ENCODE peak calls at places on chromosomes 16 and 17, in five cellular contexts. R is tibial nerve, P is K562, U is esophagus squamous epithelium, N is left ventricle myocardium inferior. F is an unnamed sample. For H3K4me1, the result is how much of the 10 kb centered on the place peaks cover.

GRCh38 chr17:27529230-27529796 is 73.1 kb downstream of the KSR1 start:
- DNase-seq in N (no peak), P (peak), R (no peak), U (no peak), F (peak)

GRCh38 chr16:2954228-2954627 is 9.8 kb upstream of the KREMEN2 start:
- DNase-seq in R (no peak), U (no peak), N (no peak), P (no peak), F (no peak)

GRCh38 chr17:72937687-72938086 is 154.8 kb downstream of the SLC39A11 start:
- DNase-seq in R (no peak), N (no peak), P (no peak), U (no peak), F (no peak)

GRCh38 chr17:73855933-73856332 is 211.7 kb upstream of the SDK2 start:
- DNase-seq in R (no peak), N (no peak), P (no peak), U (no peak), F (no peak)

GRCh38 chr17:80034977-80035686 is 540 bp downstream of the TBC1D16 start:
- DNase-seq in P (no peak), R (no peak), N (no peak), U (no peak), F (peak)

GRCh38 chr17:26818736-26819135 is 475.2 kb upstream of the WSB1 start:
- DNase-seq in N (no peak), P (no peak), R (no peak), U (no peak), F (no peak)

GRCh38 chr16:31010539-31010938 is at the start of gene STX1B:
- DNase-seq in U (no peak), N (no peak), R (no peak), P (peak), F (no peak)

GRCh38 chr17:77212081-77212832 is 71.5 kb downstream of the SEC14L1 start:
- DNase-seq in R (no peak), N (no peak), U (no peak), P (no peak), F (no peak)

GRCh38 chr17:18990331-18990730 is 14.2 kb downstream of the FAM83G start:
- DNase-seq in N (no peak), R (no peak), P (no peak), U (no peak), F (no peak)

GRCh38 chr16:615122-615521 is 15.7 kb upstream of the WFIKKN1 start:
- DNase-seq in N (no peak), U (no peak), R (no peak), P (no peak), F (no peak)

GRCh38 chr17:77107506-77108433 is 33.0 kb upstream of the SEC14L1 start:
- DNase-seq in N (no peak), P (peak), R (no peak), U (no peak), F (no peak)

GRCh38 chr17:41659813-41660212 is 28.9 kb upstream of the EIF1 start:
- DNase-seq in P (no peak), U (no peak), R (no peak), N (no peak), F (no peak)

GRCh38 chr16:12411521-12411920 is 392.2 kb downstream of the CPPED1 start:
- DNase-seq in R (no peak), U (no peak), P (no peak), N (no peak), F (no peak)

GRCh38 chr17:58570758-58571157 is 56.3 kb upstream of the MTMR4 start:
- DNase-seq in N (no peak), R (no peak), U (no peak), P (no peak), F (no peak)

GRCh38 chr17:40463122-40463550 is 19.9 kb downstream of the IGFBP4 start:
- DNase-seq in R (no peak), N (no peak), P (no peak), U (no peak), F (no peak)

GRCh38 chr16:84308120-84308519 is 13.4 kb downstream of the WFDC1 start:
- DNase-seq in R (no peak), P (peak), U (no peak), N (peak), F (no peak)

GRCh38 chr16:57720142-57720575 is 15.4 kb upstream of the KATNB1 start:
- DNase-seq in R (no peak), N (no peak), U (no peak), P (peak), F (no peak)
- TF ChIP-seq CTCF in R (no peak), N (peak), U (peak), P (peak), F (peak)

GRCh38 chr16:89529097-89529496 is 20.9 kb downstream of the SPG7 start:
- DNase-seq in R (no peak), U (no peak), P (no peak), N (no peak), F (no peak)
- H3K4me1 ChIP-seq in R (under half), U (under half), P (under half), N (under half), F (under half)

GRCh38 chr16:54505479-54506247 is 219.1 kb upstream of the IRX3 start:
- DNase-seq in N (no peak), U (no peak), P (no peak), R (no peak), F (no peak)
- TF ChIP-seq CTCF in N (no peak), U (no peak), P (no peak), R (no peak), F (no peak)

GRCh38 chr17:82491196-82491530 is 28.4 kb upstream of the FOXK2 start:
- DNase-seq in R (no peak), P (no peak), N (no peak), U (no peak), F (no peak)

GRCh38 chr17:82494236-82495055 is 25.1 kb upstream of the FOXK2 start:
- DNase-seq in U (peak), P (peak), R (peak), N (peak), F (peak)

GRCh38 chr17:82491533-82491932 is 28.0 kb upstream of the FOXK2 start:
- DNase-seq in P (no peak), U (no peak), R (no peak), N (no peak), F (no peak)

GRCh38 chr17:82493517-82493840 is 26.1 kb upstream of the FOXK2 start:
- DNase-seq in P (no peak), U (no peak), R (no peak), N (no peak), F (no peak)

GRCh38 chr17:82492647-82493516 is 26.6 kb upstream of the FOXK2 start:
- DNase-seq in N (no peak), U (no peak), R (no peak), P (no peak), F (no peak)
- H3K4me1 ChIP-seq in N (under half), U (under half), R (under half), P (under half), F (under half)

DNA sequence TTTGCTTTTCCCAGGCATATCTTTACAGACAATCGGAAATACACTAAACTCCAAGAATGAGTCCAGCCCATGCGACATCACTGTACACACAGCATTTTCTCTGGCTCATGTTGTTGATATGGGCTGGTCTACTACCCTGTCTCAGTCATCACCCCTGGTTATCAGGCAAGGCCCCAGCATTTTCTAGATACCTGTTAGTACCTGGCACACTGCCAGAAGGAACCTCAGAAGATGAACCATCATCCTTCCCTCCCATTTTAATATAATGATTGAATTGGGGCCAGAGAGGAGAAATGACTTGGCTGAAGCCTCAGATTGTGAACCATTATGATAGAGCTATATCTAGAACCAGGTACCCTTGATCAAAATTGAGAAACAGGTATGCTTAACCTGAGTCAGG is 406.2 kb downstream of the CDH11 start:
- DNase-seq in U (no peak), P (no peak), N (no peak), R (no peak), F (no peak)
- TF ChIP-seq CTCF in U (no peak), P (no peak), N (no peak), R (no peak), F (no peak)

GRCh38 chr17:28895794-28896447 is 1.6 kb downstream of the FLOT2 start:
- DNase-seq in U (no peak), P (no peak), N (no peak), R (no peak), F (no peak)

GRCh38 chr17:28897769-28898259 is 281 bp upstream of the FLOT2 start:
- DNase-seq in R (no peak), P (no peak), U (no peak), N (no peak), F (peak)

GRCh38 chr17:28896884-28897768 is at the start of gene FLOT2:
- DNase-seq in U (no peak), R (peak), N (peak), P (peak), F (peak)

GRCh38 chr17:28898261-28898955 is 875 bp upstream of the FLOT2 start:
- DNase-seq in U (no peak), N (no peak), P (no peak), R (no peak), F (no peak)

GRCh38 chr17:28896491-28896883 is 1.0 kb downstream of the FLOT2 start:
- DNase-seq in U (no peak), P (no peak), R (no peak), N (no peak), F (no peak)
- H3K4me1 ChIP-seq in U (half or more), P (under half), R (under half), N (half or more), F (half or more)

GRCh38 chr17:50604470-50604869 is 30.2 kb upstream of the ABCC3 start:
- DNase-seq in U (no peak), N (peak), P (no peak), R (no peak), F (no peak)

GRCh38 chr17:50601789-50602375 is 32.8 kb upstream of the ABCC3 start:
- DNase-seq in P (no peak), N (no peak), U (no peak), R (no peak), F (no peak)

GRCh38 chr17:50602514-50603235 is 32.0 kb upstream of the ABCC3 start:
- DNase-seq in P (no peak), U (no peak), R (no peak), N (no peak), F (no peak)

GRCh38 chr17:50605434-50605833 is 29.2 kb upstream of the ABCC3 start:
- DNase-seq in U (no peak), R (no peak), P (no peak), N (no peak), F (no peak)

GRCh38 chr17:50603340-50603739 is 31.3 kb upstream of the ABCC3 start:
- DNase-seq in U (no peak), R (no peak), P (peak), N (no peak), F (no peak)
- TF ChIP-seq CTCF in U (no peak), R (no peak), P (peak), N (no peak), F (no peak)

GRCh38 chr17:81097134-81097942 is 62.4 kb downstream of the BAIAP2 start:
- DNase-seq in R (peak), N (peak), U (no peak), P (peak), F (peak)
- H3K4me1 ChIP-seq in R (half or more), N (under half), U (half or more), P (half or more), F (half or more)

GRCh38 chr17:43956222-43956621 is 2.5 kb upstream of the PYY start:
- DNase-seq in P (no peak), R (no peak), U (no peak), N (no peak), F (peak)

GRCh38 chr17:43962479-43962878 is 8.7 kb upstream of the PYY start:
- DNase-seq in P (no peak), N (no peak), R (no peak), U (no peak), F (no peak)

GRCh38 chr17:43953746-43954145 is at the start of gene PYY:
- DNase-seq in R (no peak), U (no peak), N (no peak), P (no peak), F (peak)

GRCh38 chr17:43961954-43962353 is 8.2 kb upstream of the PYY start:
- DNase-seq in N (no peak), P (no peak), U (no peak), R (no peak), F (no peak)

DNA sequence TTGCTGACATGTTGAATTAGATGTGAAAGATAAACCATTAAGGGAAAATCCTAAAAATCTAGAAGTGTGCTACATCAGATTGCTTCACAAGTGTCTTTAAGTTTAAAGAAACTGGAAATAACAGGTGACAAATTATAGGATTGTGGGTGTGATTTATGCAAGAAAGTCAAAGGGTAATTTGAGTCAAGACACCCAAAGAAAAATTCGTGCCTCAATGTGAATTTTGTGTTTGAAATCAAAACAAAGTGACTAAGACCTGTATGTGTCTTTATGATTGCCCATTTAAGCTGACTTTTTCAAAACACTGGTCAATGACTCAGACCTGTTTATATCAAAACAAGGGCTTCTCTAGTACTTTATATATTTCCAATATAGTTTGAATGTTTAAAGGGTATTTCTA is 5.2 kb upstream of the PYY start:
- DNase-seq in R (no peak), N (no peak), P (no peak), U (no peak), F (no peak)
- TF ChIP-seq CTCF in R (no peak), N (no peak), P (no peak), U (no peak), F (no peak)